ENCODE peak calls at places on chromosomes 3 and 15, in six cellular contexts. One of them, this sample, is unnamed.

GRCh38 chr3:170745211-170745718 is 124.7 kb downstream of the RPL22L1 start:
- DNase-seq in NCI-H446: no peak
- DNase-seq in type B pancreatic cell: no peak
- DNase-seq in COR-L47: no peak
- DNase-seq in HS-5: peak
- DNase-seq in mammary epithelial cell: peak
- DNase-seq in this sample: no peak

GRCh38 chr3:9420850-9421549 is 23.6 kb downstream of the SETD5 start:
- DNase-seq in type B pancreatic cell: no peak
- DNase-seq in COR-L47: no peak
- DNase-seq in HS-5: no peak
- DNase-seq in NCI-H446: no peak
- DNase-seq in mammary epithelial cell: peak
- DNase-seq in this sample: no peak

GRCh38 chr3:74489393-74489792 is 125.1 kb downstream of the CNTN3 start:
- DNase-seq in type B pancreatic cell: no peak
- DNase-seq in HS-5: no peak
- DNase-seq in mammary epithelial cell: no peak
- DNase-seq in COR-L47: no peak
- DNase-seq in NCI-H446: no peak
- DNase-seq in this sample: no peak

GRCh38 chr3:108091498-108092259 is 848 bp upstream of the CD47 start:
- DNase-seq in NCI-H446: no peak
- DNase-seq in mammary epithelial cell: no peak
- DNase-seq in HS-5: no peak
- DNase-seq in COR-L47: no peak
- DNase-seq in type B pancreatic cell: peak
- DNase-seq in this sample: no peak

GRCh38 chr3:47536221-47536891 is 22.8 kb upstream of the ELP6 start:
- DNase-seq in COR-L47: no peak
- DNase-seq in mammary epithelial cell: no peak
- DNase-seq in type B pancreatic cell: no peak
- DNase-seq in NCI-H446: no peak
- DNase-seq in HS-5: no peak
- DNase-seq in this sample: no peak

GRCh38 chr15:68652141-68652540 is 73.3 kb downstream of the CORO2B start:
- DNase-seq in type B pancreatic cell: no peak
- DNase-seq in HS-5: no peak
- DNase-seq in NCI-H446: no peak
- DNase-seq in mammary epithelial cell: no peak
- DNase-seq in COR-L47: peak
- DNase-seq in this sample: no peak

GRCh38 chr3:136567599-136568188 is 184.5 kb downstream of the STAG1 start:
- DNase-seq in HS-5: no peak
- DNase-seq in mammary epithelial cell: no peak
- DNase-seq in NCI-H446: no peak
- DNase-seq in type B pancreatic cell: no peak
- DNase-seq in COR-L47: no peak
- DNase-seq in this sample: no peak

GRCh38 chr3:19399836-19400235 is 251.5 kb downstream of the KCNH8 start:
- DNase-seq in mammary epithelial cell: peak
- DNase-seq in type B pancreatic cell: no peak
- DNase-seq in COR-L47: no peak
- DNase-seq in NCI-H446: no peak
- DNase-seq in HS-5: no peak
- DNase-seq in this sample: no peak

GRCh38 chr15:90512981-90513380 is 16.7 kb upstream of the CRTC3 start:
- DNase-seq in COR-L47: no peak
- DNase-seq in type B pancreatic cell: no peak
- DNase-seq in mammary epithelial cell: no peak
- DNase-seq in NCI-H446: no peak
- DNase-seq in HS-5: no peak
- DNase-seq in this sample: no peak

GRCh38 chr15:39663684-39664083 is 82.8 kb downstream of the THBS1 start:
- DNase-seq in NCI-H446: no peak
- DNase-seq in HS-5: no peak
- DNase-seq in type B pancreatic cell: no peak
- DNase-seq in COR-L47: no peak
- DNase-seq in mammary epithelial cell: no peak
- DNase-seq in this sample: no peak

GRCh38 chr15:44673639-44674038 is 10.2 kb upstream of the SPG11 start:
- DNase-seq in NCI-H446: no peak
- DNase-seq in mammary epithelial cell: no peak
- DNase-seq in HS-5: no peak
- DNase-seq in type B pancreatic cell: no peak
- DNase-seq in COR-L47: no peak
- DNase-seq in this sample: no peak

GRCh38 chr3:178761024-178761423 is 224.8 kb downstream of the KCNMB2 start:
- DNase-seq in NCI-H446: no peak
- DNase-seq in HS-5: no peak
- DNase-seq in COR-L47: no peak
- DNase-seq in type B pancreatic cell: no peak
- DNase-seq in mammary epithelial cell: no peak
- DNase-seq in this sample: no peak

GRCh38 chr3:56694852-56695563 is 11.9 kb upstream of the TASOR start:
- DNase-seq in HS-5: no peak
- DNase-seq in COR-L47: no peak
- DNase-seq in type B pancreatic cell: no peak
- DNase-seq in mammary epithelial cell: no peak
- DNase-seq in NCI-H446: no peak
- DNase-seq in this sample: no peak

GRCh38 chr15:25062551-25063430 is 108.0 kb downstream of the SNRPN start:
- DNase-seq in HS-5: no peak
- DNase-seq in NCI-H446: no peak
- DNase-seq in mammary epithelial cell: no peak
- DNase-seq in type B pancreatic cell: no peak
- DNase-seq in COR-L47: no peak
- DNase-seq in this sample: no peak

GRCh38 chr3:133466531-133467386 is 66.9 kb downstream of the BFSP2 start:
- DNase-seq in mammary epithelial cell: no peak
- DNase-seq in NCI-H446: no peak
- DNase-seq in type B pancreatic cell: no peak
- DNase-seq in COR-L47: no peak
- DNase-seq in HS-5: no peak
- DNase-seq in this sample: no peak

GRCh38 chr15:76776969-76777368 is 128.2 kb downstream of the SCAPER start:
- DNase-seq in HS-5: no peak
- DNase-seq in COR-L47: no peak
- DNase-seq in type B pancreatic cell: no peak
- DNase-seq in NCI-H446: no peak
- DNase-seq in mammary epithelial cell: no peak
- DNase-seq in this sample: no peak

GRCh38 chr15:83653639-83654378 is at the start of gene ADAMTSL3:
- DNase-seq in mammary epithelial cell: peak
- DNase-seq in type B pancreatic cell: no peak
- DNase-seq in HS-5: no peak
- DNase-seq in NCI-H446: no peak
- DNase-seq in COR-L47: no peak
- DNase-seq in this sample: peak

GRCh38 chr3:52218953-52219650 is 6.3 kb downstream of the TLR9 start:
- DNase-seq in type B pancreatic cell: no peak
- DNase-seq in NCI-H446: no peak
- DNase-seq in COR-L47: no peak
- DNase-seq in mammary epithelial cell: no peak
- DNase-seq in HS-5: no peak
- DNase-seq in this sample: no peak

GRCh38 chr15:20659265-20659664 is 117.7 kb upstream of the GOLGA6L6 start:
- DNase-seq in HS-5: no peak
- DNase-seq in mammary epithelial cell: no peak
- DNase-seq in NCI-H446: no peak
- DNase-seq in type B pancreatic cell: no peak
- DNase-seq in COR-L47: no peak
- DNase-seq in this sample: no peak

GRCh38 chr3:155387571-155387970 is 94.1 kb upstream of the STRIT1 start:
- DNase-seq in type B pancreatic cell: no peak
- DNase-seq in HS-5: no peak
- DNase-seq in NCI-H446: no peak
- DNase-seq in mammary epithelial cell: peak
- DNase-seq in COR-L47: no peak
- DNase-seq in this sample: no peak

GRCh38 chr3:138786788-138787276 is 47.9 kb downstream of the PIK3CB start:
- DNase-seq in type B pancreatic cell: no peak
- DNase-seq in mammary epithelial cell: peak
- DNase-seq in NCI-H446: no peak
- DNase-seq in HS-5: no peak
- DNase-seq in COR-L47: no peak
- DNase-seq in this sample: no peak

This sample was measured in NCI-H2227 treated with DMSO at 0.1 percent for 48 hours.